ENCODE peak calls at places on chromosomes 1 and 21, in four cellular contexts. D, C, L and W are unnamed samples.

GRCh38 chr1:4778056-4778455 is 123.6 kb downstream of the AJAP1 start:
- DNase-seq in D (no peak), C (no peak), L (peak; percentile 30), W (peak; percentile 44)

GRCh38 chr21:26632691-26633090 is 59.6 kb upstream of the CYYR1 start:
- DNase-seq in D (no peak), C (no peak), L (no peak), W (no peak)

GRCh38 chr1:185170291-185170848 is 13.4 kb downstream of the SWT1 start:
- DNase-seq in D (no peak), C (no peak), L (peak; percentile 60), W (no peak)

GRCh38 chr1:176205322-176205914 is 1.7 kb downstream of the COP1 start:
- DNase-seq in D (no peak), C (no peak), L (no peak), W (no peak)

GRCh38 chr1:219113261-219113660 is 60.4 kb upstream of the LYPLAL1 start:
- DNase-seq in D (no peak), C (no peak), L (no peak), W (no peak)

GRCh38 chr1:42037586-42037985 is 115.6 kb upstream of the GUCA2B start:
- DNase-seq in D (no peak), C (no peak), L (no peak), W (no peak)

GRCh38 chr1:54407957-54408700 is 1.9 kb upstream of the SSBP3 start:
- DNase-seq in D (no peak), C (no peak), L (peak; percentile 74), W (no peak)

GRCh38 chr1:174367892-174368291 is 79.9 kb upstream of the GPR52 start:
- DNase-seq in D (peak; percentile 59), C (no peak), L (no peak), W (no peak)

GRCh38 chr1:24250224-24250623 is 63.1 kb upstream of the IFNLR1 start:
- DNase-seq in D (no peak), C (no peak), L (no peak), W (no peak)

GRCh38 chr1:226870323-226871046 is at the start of gene PSEN2:
- DNase-seq in D (peak; percentile 89), C (peak; percentile 84), L (peak; percentile 61), W (peak; percentile 86)

GRCh38 chr1:224219011-224219611 is 36.1 kb downstream of the DEGS1 start:
- DNase-seq in D (peak; percentile 3), C (no peak), L (no peak), W (no peak)

GRCh38 chr21:45414396-45415187 is 9.6 kb downstream of the COL18A1 start:
- DNase-seq in D (peak; percentile 35), C (no peak), L (no peak), W (no peak)

GRCh38 chr1:243354511-243355153 is 98.8 kb downstream of the SDCCAG8 start:
- DNase-seq in D (no peak), C (no peak), L (no peak), W (no peak)

GRCh38 chr1:160951443-160952128 is 3.0 kb downstream of the ITLN2 start:
- DNase-seq in D (no peak), C (peak; percentile 82), L (peak; percentile 70), W (peak; percentile 77)

GRCh38 chr1:169874229-169874628 is 19.5 kb downstream of the SCYL3 start:
- DNase-seq in D (no peak), C (no peak), L (no peak), W (no peak)

GRCh38 chr1:59332983-59333382 is 36.1 kb downstream of the FGGY start:
- DNase-seq in D (no peak), C (no peak), L (no peak), W (no peak)

GRCh38 chr1:53554592-53555305 is 95.5 kb downstream of the DMRTB1 start:
- DNase-seq in D (peak; percentile 30), C (peak; percentile 4), L (no peak), W (no peak)

GRCh38 chr1:62286778-62287224 is 32.4 kb downstream of the KANK4 start:
- DNase-seq in D (no peak), C (peak; percentile 37), L (no peak), W (no peak)

GRCh38 chr21:17679002-17679600 is 66.4 kb upstream of the BTG3 start:
- DNase-seq in D (no peak), C (no peak), L (peak; percentile 56), W (no peak)

GRCh38 chr1:19923953-19924346 is 533 bp upstream of the PLA2G2E start:
- DNase-seq in D (no peak), C (no peak), L (no peak), W (no peak)

GRCh38 chr1:84782311-84782771 is 92.1 kb upstream of the SSX2IP start:
- DNase-seq in D (peak; percentile 75), C (peak; percentile 68), L (peak; percentile 72), W (peak; percentile 85)

GRCh38 chr1:197763307-197763706 is 12.0 kb downstream of the DENND1B start:
- DNase-seq in D (no peak), C (no peak), L (no peak), W (no peak)

GRCh38 chr1:19596065-19596718 is 47.9 kb upstream of the NBL1 start:
- DNase-seq in D (no peak), C (peak; percentile 32), L (no peak), W (no peak)

GRCh38 chr1:155859881-155860841 is 794 bp downstream of the SYT11 start:
- DNase-seq in D (peak; percentile 92), C (peak; percentile 55), L (no peak), W (peak; percentile 14)

GRCh38 chr1:211920602-211921226 is 90.2 kb upstream of the LPGAT1 start:
- DNase-seq in D (no peak), C (no peak), L (peak; percentile 82), W (no peak)

GRCh38 chr1:225467193-225468020 is 39.6 kb upstream of the LBR start:
- DNase-seq in D (peak; percentile 87), C (peak; percentile 81), L (no peak), W (peak; percentile 30)
- TF ChIP-seq POLR2A in D (no peak), C (peak; percentile 72), L (no peak), W (no peak)

DNA sequence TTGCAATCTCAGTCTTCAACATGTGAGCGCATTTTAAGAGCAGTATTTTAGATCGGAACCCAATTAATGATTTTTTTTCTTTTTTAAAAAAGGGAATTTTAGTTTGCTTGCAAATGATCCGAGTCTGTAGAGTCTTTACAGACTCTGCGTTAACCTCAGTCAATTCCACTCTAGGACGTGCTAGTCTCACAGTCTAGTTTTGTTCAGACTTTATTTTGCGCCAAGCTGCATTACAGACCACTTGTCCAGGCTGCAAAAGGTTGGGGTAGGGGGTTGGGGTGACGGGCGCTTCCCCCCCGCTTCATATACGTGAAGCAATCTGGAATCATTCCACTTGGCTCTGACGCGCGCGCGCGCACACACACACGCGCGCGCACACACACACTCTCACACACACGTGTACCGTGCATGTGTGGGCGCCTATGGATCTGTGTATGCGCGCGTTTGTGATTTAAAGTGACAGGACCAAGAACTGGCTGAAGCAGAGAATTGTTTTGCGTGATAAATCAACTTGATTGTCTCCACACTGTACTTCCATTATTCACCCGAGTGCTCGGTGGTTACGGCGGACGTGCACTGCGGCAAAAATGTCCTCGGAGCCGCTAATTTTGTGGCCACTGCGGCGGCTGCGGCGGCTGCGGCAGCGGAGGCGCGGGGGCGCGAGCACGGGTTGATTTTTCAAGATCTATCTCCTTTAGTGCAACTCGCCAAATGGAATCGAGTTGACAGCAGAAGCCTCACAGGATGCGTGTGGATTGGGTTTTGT is 25.5 kb upstream of the NFIA start:
- DNase-seq in D (peak; percentile 78), C (peak; percentile 74), L (peak; percentile 57), W (peak; percentile 57)
- TF ChIP-seq POLR2A in D (no peak), C (no peak), L (no peak), W (no peak)

GRCh38 chr1:43503534-43503933 is 27.1 kb upstream of the PTPRF start:
- DNase-seq in D (no peak), C (no peak), L (no peak), W (no peak)

GRCh38 chr1:43505077-43505780 is 25.5 kb upstream of the PTPRF start:
- DNase-seq in D (no peak), C (no peak), L (no peak), W (no peak)

GRCh38 chr1:43495204-43495603 is 35.5 kb upstream of the PTPRF start:
- DNase-seq in D (no peak), C (no peak), L (no peak), W (no peak)

DNA sequence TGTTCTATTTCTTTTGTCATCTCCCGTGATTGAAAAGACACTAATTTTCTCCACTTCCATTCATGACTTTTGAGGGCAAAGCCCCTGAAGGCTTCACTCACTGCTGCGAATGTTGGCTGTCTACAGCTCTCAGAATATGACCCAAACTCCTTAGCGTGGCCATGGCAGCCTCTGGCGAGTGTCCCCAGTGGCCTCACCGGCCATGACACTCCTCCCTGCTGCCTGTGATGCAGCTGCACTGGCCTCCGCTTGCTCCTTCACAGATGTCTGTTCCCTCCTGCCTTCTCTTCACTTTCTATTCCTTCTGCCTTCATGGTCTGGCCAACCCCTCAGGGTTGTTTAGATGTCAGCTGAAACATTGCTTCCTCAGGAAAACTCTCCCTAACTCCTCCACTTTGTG is 30.8 kb upstream of the PTPRF start:
- DNase-seq in D (no peak), C (no peak), L (no peak), W (no peak)
- TF ChIP-seq POLR2A in D (no peak), C (no peak), L (no peak), W (no peak)

DNA sequence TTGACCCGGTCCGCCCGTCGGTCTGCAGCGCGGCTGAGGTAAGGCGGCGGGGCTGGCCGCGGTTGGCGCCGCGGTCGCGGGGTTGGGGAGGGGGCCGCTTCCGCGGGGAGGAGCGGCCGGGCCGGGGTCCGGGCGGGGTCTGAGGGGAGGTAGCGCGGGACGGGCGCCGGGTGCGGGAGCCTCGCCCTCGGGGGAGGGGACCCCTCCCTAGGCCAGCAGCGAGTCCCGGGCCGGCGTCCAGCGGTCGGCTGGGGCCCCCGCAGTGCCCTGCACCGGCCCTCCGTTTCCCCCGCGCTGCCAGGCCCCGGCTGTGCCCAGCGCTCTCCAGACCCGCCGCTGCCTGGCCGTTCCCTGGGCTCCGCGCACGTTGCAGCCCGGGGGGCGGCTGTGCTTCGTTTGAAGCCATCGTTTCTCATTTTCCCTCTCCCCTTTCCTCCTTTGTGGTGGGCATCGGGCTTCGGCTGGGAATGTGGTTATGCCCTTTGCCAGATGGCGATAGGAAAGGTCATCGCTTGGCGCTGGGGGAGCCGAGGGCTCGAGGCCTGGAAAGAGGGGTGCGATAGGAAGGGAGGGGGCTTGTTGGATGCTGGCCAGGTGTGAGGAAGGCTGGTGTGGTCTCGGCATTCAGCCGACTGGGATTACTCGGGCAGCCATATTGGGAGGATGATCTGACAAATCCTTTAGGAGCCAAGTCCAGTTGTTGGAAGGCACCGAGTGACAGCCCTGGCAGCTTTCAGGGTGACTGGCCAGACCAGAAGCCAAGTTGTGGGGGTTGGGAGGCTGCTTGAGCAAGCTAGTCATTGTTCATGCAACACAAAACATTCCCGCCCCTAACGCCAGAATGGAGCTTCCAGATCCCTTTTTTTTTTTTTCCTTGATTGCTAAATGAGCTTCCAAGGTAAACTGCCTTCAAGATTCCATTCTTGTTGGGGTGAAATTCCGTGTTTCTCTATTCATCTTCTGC is 753 bp downstream of the KIF1B start:
- DNase-seq in D (peak; percentile 90), C (peak; percentile 91), L (peak; percentile 77), W (peak; percentile 98)
- TF ChIP-seq POLR2A in D (no peak), C (peak; percentile 73), L (no peak), W (peak; percentile 82)

DNA sequence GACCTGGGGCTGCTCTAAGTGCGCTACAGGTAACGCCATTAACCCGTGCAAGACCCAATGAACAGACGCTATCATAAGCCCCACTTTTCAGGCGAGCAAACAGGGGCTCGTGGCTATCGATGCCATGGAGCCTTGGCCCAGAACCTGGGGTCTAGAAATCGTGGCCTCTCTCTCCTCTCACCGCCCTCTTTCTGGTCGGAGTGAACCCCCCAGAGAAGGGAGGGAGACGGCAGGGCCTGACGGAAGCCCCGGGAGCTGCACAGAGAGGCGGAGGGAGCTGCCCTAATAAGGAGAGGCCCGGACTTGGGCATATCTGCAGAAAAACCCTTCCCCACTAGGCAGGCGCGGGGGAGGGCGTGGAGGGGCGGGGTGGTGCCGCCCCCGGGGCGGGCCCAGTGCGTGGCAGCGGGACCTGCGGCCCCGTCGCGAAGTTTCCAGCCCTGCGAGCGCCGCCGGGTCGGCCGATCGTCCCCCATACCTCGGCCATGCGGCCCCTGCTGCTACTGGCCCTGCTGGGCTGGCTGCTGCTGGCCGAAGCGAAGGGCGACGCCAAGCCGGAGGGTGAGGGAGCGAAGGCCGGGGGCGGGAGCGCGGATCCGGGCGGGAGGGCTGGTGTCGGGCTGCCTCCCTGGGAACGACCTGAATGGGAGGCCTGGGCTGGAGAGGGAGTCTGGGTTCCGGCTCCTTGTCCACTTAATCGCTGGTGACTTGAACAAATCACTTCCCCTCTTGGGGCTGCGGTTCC is at the start of gene PLOD1:
- DNase-seq in D (peak; percentile 96), C (peak; percentile 92), L (peak; percentile 83), W (peak; percentile 89)
- TF ChIP-seq POLR2A in D (peak; percentile 20), C (peak; percentile 47), L (peak; percentile 85), W (no peak)